ENCODE peak calls at places on chromosomes 5 and 9, in seven cellular contexts. P is HCT116, Y is mesendoderm, S is neural progenitor cell, L is adipocyte, A is K562, K is HepG2. N is an unnamed sample.
A peak's percentile ranks its signal among the peaks of the same experiment; 100 is the strongest.

GRCh38 chr9:138072161-138072842 is 194.7 kb downstream of the CACNA1B start:
- DNase-seq in P (no peak), Y (no peak), S (no peak), L (no peak), A (no peak), K (no peak), N (peak; percentile 35)

GRCh38 chr5:84487963-84488362 is 103.3 kb upstream of the EDIL3 start:
- DNase-seq in P (no peak), Y (no peak), S (no peak), L (peak; percentile 84), A (no peak), K (no peak), N (no peak)

GRCh38 chr5:126339215-126339805 is 83.9 kb upstream of the GRAMD2B start:
- DNase-seq in P (peak; percentile 54), Y (peak; percentile 58), S (peak; percentile 70), L (peak; percentile 88), A (peak; percentile 53), K (peak; percentile 61), N (peak; percentile 61)

GRCh38 chr5:58077387-58077786 is 382.5 kb downstream of the PLK2 start:
- DNase-seq in P (no peak), Y (no peak), S (no peak), L (no peak), A (no peak), K (no peak), N (no peak)

GRCh38 chr9:121233906-121234901 is 32.5 kb upstream of the RAB14 start:
- DNase-seq in P (no peak), Y (peak; percentile 49), S (no peak), L (peak; percentile 44), A (peak; percentile 28), K (no peak), N (no peak)

GRCh38 chr9:95268681-95269080 is 48.8 kb downstream of the FANCC start:
- DNase-seq in P (peak; percentile 10), Y (peak; percentile 57), S (peak; percentile 28), L (peak; percentile 67), A (no peak), K (peak; percentile 69), N (peak; percentile 53)

GRCh38 chr5:148910686-148911361 is 84.4 kb downstream of the ADRB2 start:
- DNase-seq in P (peak; percentile 38), Y (no peak), S (no peak), L (peak; percentile 54), A (no peak), K (no peak), N (peak; percentile 44)

GRCh38 chr5:178419651-178420050 is 170.5 kb downstream of the COL23A1 start:
- DNase-seq in P (no peak), Y (no peak), S (no peak), L (no peak), A (no peak), K (no peak), N (no peak)

GRCh38 chr5:36414869-36415282 is 113.2 kb upstream of the RANBP3L start:
- DNase-seq in P (peak; percentile 37), Y (peak; percentile 38), S (peak; percentile 61), L (peak; percentile 83), A (peak; percentile 39), K (peak; percentile 24), N (peak; percentile 47)

GRCh38 chr9:74783408-74783807 is 104.3 kb downstream of the TRPM6 start:
- DNase-seq in P (no peak), Y (peak; percentile 73), S (no peak), L (peak; percentile 22), A (no peak), K (no peak), N (no peak)

GRCh38 chr9:16553869-16554540 is 316.5 kb downstream of the BNC2 start:
- DNase-seq in P (no peak), Y (no peak), S (no peak), L (no peak), A (no peak), K (no peak), N (no peak)

GRCh38 chr5:177455661-177456590 is 9.3 kb downstream of the PRR7 start:
- DNase-seq in P (peak; percentile 84), Y (peak; percentile 94), S (peak; percentile 96), L (peak; percentile 97), A (peak; percentile 88), K (peak; percentile 77), N (peak; percentile 99)

GRCh38 chr9:135073741-135074305 is 13.6 kb upstream of the OLFM1 start:
- DNase-seq in P (no peak), Y (no peak), S (no peak), L (no peak), A (no peak), K (no peak), N (peak; percentile 30)

GRCh38 chr5:149434162-149435014 is 55.3 kb upstream of the IL17B start:
- DNase-seq in P (no peak), Y (peak; percentile 83), S (peak; percentile 81), L (peak; percentile 85), A (peak; percentile 84), K (no peak), N (peak; percentile 93)

GRCh38 chr5:21711854-21712752 is 1141.0 kb downstream of the CDH12 start:
- DNase-seq in P (no peak), Y (peak; percentile 37), S (no peak), L (peak; percentile 33), A (no peak), K (no peak), N (no peak)

GRCh38 chr5:57850109-57850508 is 367.5 kb upstream of the ACTBL2 start:
- DNase-seq in P (no peak), Y (no peak), S (no peak), L (no peak), A (no peak), K (no peak), N (no peak)

GRCh38 chr9:4994166-4994890 is 9.3 kb downstream of the JAK2 start:
- DNase-seq in P (no peak), Y (peak; percentile 40), S (no peak), L (peak; percentile 24), A (no peak), K (no peak), N (no peak)

GRCh38 chr5:135999396-136000139 is 29.2 kb upstream of the TGFBI start:
- DNase-seq in P (no peak), Y (peak; percentile 37), S (no peak), L (no peak), A (no peak), K (no peak), N (peak; percentile 32)

GRCh38 chr5:119287547-119288073 is 68.2 kb upstream of the TNFAIP8 start:
- DNase-seq in P (no peak), Y (peak; percentile 83), S (no peak), L (peak; percentile 27), A (no peak), K (no peak), N (no peak)

GRCh38 chr5:100841358-100842076 is 61.6 kb downstream of the ST8SIA4 start:
- DNase-seq in P (peak; percentile 51), Y (peak; percentile 92), S (no peak), L (no peak), A (no peak), K (no peak), N (no peak)
- H3K9ac ChIP-seq in P (no peak overlapping the region), Y (no peak overlapping the region), S (no peak overlapping the region), L (no peak overlapping the region), A (no peak overlapping the region), K (no peak overlapping the region), N (no peak overlapping the region)

GRCh38 chr9:113513111-113513510 is 49.6 kb downstream of the RGS3 start:
- DNase-seq in P (no peak), Y (no peak), S (no peak), L (no peak), A (no peak), K (no peak), N (no peak)

GRCh38 chr9:113514748-113515147 is 51.2 kb downstream of the RGS3 start:
- DNase-seq in P (no peak), Y (no peak), S (no peak), L (no peak), A (no peak), K (no peak), N (no peak)

GRCh38 chr9:113513541-113513940 is 50.0 kb downstream of the RGS3 start:
- DNase-seq in P (no peak), Y (no peak), S (no peak), L (no peak), A (no peak), K (no peak), N (no peak)

GRCh38 chr9:113515862-113516261 is 52.3 kb downstream of the RGS3 start:
- DNase-seq in P (no peak), Y (no peak), S (no peak), L (no peak), A (no peak), K (no peak), N (no peak)

DNA sequence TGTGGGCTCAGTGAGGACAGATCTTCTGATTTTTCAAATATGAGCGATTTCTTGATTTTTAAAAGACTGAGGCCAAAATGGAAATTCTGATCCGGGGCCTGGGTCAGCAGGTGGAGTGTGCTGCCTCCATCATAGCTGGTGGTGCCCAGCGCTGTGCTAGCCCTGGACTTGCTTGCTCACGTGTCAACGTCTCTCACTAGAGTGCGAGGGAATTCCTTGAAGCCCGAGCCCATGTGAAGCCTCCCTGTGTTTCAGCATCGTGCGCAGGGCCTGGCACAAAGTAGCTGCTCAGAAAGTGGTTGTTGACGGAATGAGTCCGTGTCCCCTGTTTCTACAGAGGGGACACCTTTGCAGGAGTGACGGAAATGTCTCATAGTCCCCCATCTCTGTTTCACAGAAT is 50.5 kb downstream of the RGS3 start:
- DNase-seq in P (no peak), Y (no peak), S (no peak), L (no peak), A (no peak), K (no peak), N (no peak)
- H3K4me1 ChIP-seq in P (no peaks in the 10 kb centered on the region), Y (no peaks in the 10 kb centered on the region), S (peaks cover 20% of the 10 kb centered on the region), L (peaks cover 8% of the 10 kb centered on the region), A (no peaks in the 10 kb centered on the region), K (peaks cover 31% of the 10 kb centered on the region), N (peaks cover 9% of the 10 kb centered on the region)

GRCh38 chr5:113512341-113512740 is 1.2 kb upstream of the YTHDC2 start:
- DNase-seq in P (no peak), Y (no peak), S (no peak), L (no peak), A (no peak), K (no peak), N (no peak)

GRCh38 chr5:113513384-113514262 is at the start of gene YTHDC2:
- DNase-seq in P (peak; percentile 73), Y (peak; percentile 96), S (peak; percentile 90), L (peak; percentile 94), A (peak; percentile 77), K (peak; percentile 77), N (peak; percentile 96)

GRCh38 chr5:113508756-113509155 is 4.7 kb upstream of the YTHDC2 start:
- DNase-seq in P (no peak), Y (no peak), S (no peak), L (peak; percentile 15), A (no peak), K (no peak), N (no peak)

GRCh38 chr5:113514263-113514590 is 733 bp downstream of the YTHDC2 start:
- DNase-seq in P (no peak), Y (peak; percentile 43), S (no peak), L (peak; percentile 65), A (no peak), K (peak; percentile 17), N (no peak)

GRCh38 chr5:113510836-113511451 is 2.5 kb upstream of the YTHDC2 start:
- DNase-seq in P (peak; percentile 39), Y (no peak), S (peak; percentile 8), L (peak; percentile 74), A (no peak), K (peak; percentile 50), N (no peak)
- H3K9ac ChIP-seq in P (no peak overlapping the region), Y (no peak overlapping the region), S (no peak overlapping the region), L (no peak overlapping the region), A (no peak overlapping the region), K (no peak overlapping the region), N (no peak overlapping the region)

DNA sequence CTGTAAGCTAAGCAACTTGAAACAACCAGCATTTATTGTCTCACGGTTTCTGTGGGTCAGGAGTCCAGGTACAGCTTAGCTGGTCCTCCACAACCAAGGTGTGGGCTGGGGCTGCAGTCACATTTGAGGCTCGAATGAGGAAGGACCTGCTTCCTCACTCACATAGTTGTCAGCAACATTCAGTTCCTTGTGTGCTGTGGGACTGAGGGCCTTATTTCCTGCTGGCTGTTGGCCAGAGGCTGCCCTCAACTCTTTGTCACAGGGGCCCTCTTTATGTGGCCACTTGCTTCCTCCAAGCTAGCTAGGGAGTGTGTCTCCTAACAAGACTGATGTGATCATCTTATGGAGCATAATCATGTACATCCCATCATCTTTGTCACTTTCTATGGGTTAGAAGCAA is 29.2 kb upstream of the SEMA4D start:
- DNase-seq in P (no peak), Y (no peak), S (no peak), L (no peak), A (no peak), K (no peak), N (no peak)
- H3K4me1 ChIP-seq in P (no peaks in the 10 kb centered on the region), Y (no peaks in the 10 kb centered on the region), S (no peaks in the 10 kb centered on the region), L (no peaks in the 10 kb centered on the region), A (no peaks in the 10 kb centered on the region), K (peaks cover 28% of the 10 kb centered on the region), N (no peaks in the 10 kb centered on the region)